ENCODE peak calls at places on chromosome 6, in seven cellular contexts. H is cardiac muscle cell; G is T-cell; Q is RWPE1; K is stimulated activated CD4-positive, alpha-beta T cell treated with anti-CD3 and anti-CD28 coated beads, Interleukin-1b, Interleukin-23, amount 100 ng/mL, for 24 hours; U is HCT116; X is activated CD4-positive, alpha-beta T cell treated with anti-CD3 and anti-CD28 coated beads, Interleukin-2, amount 10 ng/mL, durations not matched to agents 7 days and 5 days. J is an unnamed sample.
A peak's percentile ranks its signal among the peaks of the same experiment; 100 is the strongest.

GRCh38 chr6:84635081-84635745 is 129.2 kb downstream of the TBX18 start:
- DNase-seq in H (peak; percentile 90), G (no peak), U (no peak), Q (no peak), K (no peak), X (no peak), J (no peak)

GRCh38 chr6:35967059-35967769 is 46.3 kb upstream of the SRPK1 start:
- DNase-seq in U (no peak), Q (no peak), K (no peak), H (no peak), X (no peak), G (no peak), J (no peak)

GRCh38 chr6:106685833-106686232 is 56.5 kb downstream of the QRSL1 start:
- DNase-seq in X (no peak), Q (no peak), U (no peak), K (no peak), G (no peak), H (no peak), J (no peak)

GRCh38 chr6:5962794-5963193 is 43.9 kb downstream of the NRN1 start:
- DNase-seq in K (no peak), G (no peak), X (no peak), U (no peak), Q (no peak), H (no peak), J (no peak)

GRCh38 chr6:108666656-108667260 is 106.0 kb downstream of the FOXO3 start:
- DNase-seq in U (no peak), X (no peak), Q (no peak), K (no peak), H (no peak), G (no peak), J (no peak)

GRCh38 chr6:90284236-90284744 is 12.4 kb downstream of the BACH2 start:
- DNase-seq in Q (peak; percentile 92), G (no peak), K (no peak), X (peak; percentile 57), U (peak; percentile 86), H (peak; percentile 90), J (peak; percentile 80)

GRCh38 chr6:13194852-13195251 is 133.5 kb downstream of the TBC1D7 start:
- DNase-seq in X (no peak), Q (peak; percentile 65), H (peak; percentile 85), G (no peak), K (no peak), U (peak; percentile 21), J (no peak)

GRCh38 chr6:18263561-18264337 is 581 bp downstream of the DEK start:
- DNase-seq in X (peak; percentile 19), U (no peak), H (peak; percentile 68), Q (peak; percentile 48), G (no peak), K (no peak), J (peak; percentile 77)

GRCh38 chr6:45539124-45539523 is 161.4 kb upstream of the SUPT3H start:
- DNase-seq in K (no peak), G (no peak), X (no peak), U (no peak), H (no peak), Q (no peak), J (no peak)

GRCh38 chr6:48979806-48980205 is 483.2 kb downstream of the MMUT start:
- DNase-seq in Q (no peak), X (no peak), U (no peak), G (no peak), H (no peak), K (no peak), J (no peak)

GRCh38 chr6:130825772-130826441 is 1.3 kb upstream of the SMLR1 start:
- DNase-seq in Q (no peak), H (no peak), K (no peak), U (no peak), G (no peak), X (peak; percentile 6), J (no peak)

GRCh38 chr6:71181565-71181964 is 107.0 kb upstream of the OGFRL1 start:
- DNase-seq in G (no peak), X (no peak), Q (peak; percentile 87), H (peak; percentile 92), U (peak; percentile 13), K (no peak), J (no peak)

GRCh38 chr6:25637946-25638345 is 14.1 kb upstream of the SCGN start:
- DNase-seq in K (no peak), U (no peak), Q (peak; percentile 21), X (no peak), H (no peak), G (no peak), J (no peak)

GRCh38 chr6:122747573-122747972 is 31.9 kb upstream of the FABP7 start:
- DNase-seq in G (no peak), U (no peak), X (no peak), H (no peak), K (no peak), Q (no peak), J (no peak)

GRCh38 chr6:14441371-14441781 is 323.8 kb downstream of the CD83 start:
- DNase-seq in G (no peak), K (no peak), H (peak; percentile 65), U (no peak), X (no peak), Q (no peak), J (no peak)

GRCh38 chr6:168658059-168658458 is 217.1 kb downstream of the SMOC2 start:
- DNase-seq in Q (no peak), H (no peak), K (no peak), X (no peak), G (no peak), U (no peak), J (no peak)

GRCh38 chr6:73713426-73714147 is 17.6 kb downstream of the CD109 start:
- DNase-seq in G (no peak), K (no peak), X (no peak), Q (no peak), H (peak; percentile 23), U (no peak), J (no peak)

GRCh38 chr6:166691741-166692140 is 64.7 kb upstream of the RPS6KA2 start:
- DNase-seq in G (no peak), K (no peak), Q (no peak), X (no peak), H (no peak), U (no peak), J (no peak)

GRCh38 chr6:31765910-31766794 is 3.7 kb downstream of the SAPCD1 start:
- DNase-seq in K (no peak), H (peak; percentile 32), G (no peak), Q (no peak), U (no peak), X (no peak), J (no peak)